ENCODE peak calls at places on chromosomes 2 and 18, in six cellular contexts. One of them, this sample, is unnamed.

GRCh38 chr2:197229509-197230458 is 80.8 kb downstream of the ANKRD44 start:
- DNase-seq in stomach: no peak
- DNase-seq in cardiac fibroblast: peak; percentile 71
- DNase-seq in DMS153: no peak
- DNase-seq in naive thymus-derived CD8-positive, alpha-beta T cell: no peak
- DNase-seq in SHP77: no peak
- DNase-seq in this sample: peak; percentile 17

GRCh38 chr2:169362346-169363026 is at the start of gene LRP2:
- DNase-seq in stomach: no peak
- DNase-seq in cardiac fibroblast: no peak
- DNase-seq in DMS153: no peak
- DNase-seq in naive thymus-derived CD8-positive, alpha-beta T cell: peak; percentile 30
- DNase-seq in SHP77: no peak
- DNase-seq in this sample: no peak

GRCh38 chr2:174836345-174836999 is 72.2 kb upstream of the CHRNA1 start:
- DNase-seq in stomach: no peak
- DNase-seq in cardiac fibroblast: peak; percentile 96
- DNase-seq in DMS153: no peak
- DNase-seq in naive thymus-derived CD8-positive, alpha-beta T cell: no peak
- DNase-seq in SHP77: no peak
- DNase-seq in this sample: peak; percentile 91

GRCh38 chr18:75221902-75222301 is 11.3 kb downstream of the TSHZ1 start:
- DNase-seq in stomach: no peak
- DNase-seq in cardiac fibroblast: no peak
- DNase-seq in DMS153: no peak
- DNase-seq in naive thymus-derived CD8-positive, alpha-beta T cell: no peak
- DNase-seq in SHP77: no peak
- DNase-seq in this sample: no peak

GRCh38 chr2:40130251-40130994 is 321.5 kb downstream of the SLC8A1 start:
- DNase-seq in stomach: peak; percentile 26
- DNase-seq in cardiac fibroblast: peak; percentile 28
- DNase-seq in DMS153: no peak
- DNase-seq in naive thymus-derived CD8-positive, alpha-beta T cell: no peak
- DNase-seq in SHP77: no peak
- DNase-seq in this sample: no peak

GRCh38 chr2:37892436-37893114 is 32.5 kb upstream of the RMDN2 start:
- DNase-seq in stomach: no peak
- DNase-seq in cardiac fibroblast: no peak
- DNase-seq in DMS153: no peak
- DNase-seq in naive thymus-derived CD8-positive, alpha-beta T cell: peak; percentile 27
- DNase-seq in SHP77: no peak
- DNase-seq in this sample: no peak

GRCh38 chr2:51103205-51103604 is 71.3 kb upstream of the NRXN1 start:
- DNase-seq in stomach: no peak
- DNase-seq in cardiac fibroblast: peak; percentile 54
- DNase-seq in DMS153: no peak
- DNase-seq in naive thymus-derived CD8-positive, alpha-beta T cell: no peak
- DNase-seq in SHP77: no peak
- DNase-seq in this sample: no peak

GRCh38 chr2:64482765-64483504 is 29.0 kb downstream of the LGALSL start:
- DNase-seq in stomach: peak; percentile 44
- DNase-seq in cardiac fibroblast: peak; percentile 51
- DNase-seq in DMS153: peak; percentile 59
- DNase-seq in naive thymus-derived CD8-positive, alpha-beta T cell: no peak
- DNase-seq in SHP77: no peak
- DNase-seq in this sample: no peak

GRCh38 chr2:127105656-127106456 is 1.1 kb downstream of the BIN1 start:
- DNase-seq in stomach: no peak
- DNase-seq in cardiac fibroblast: peak; percentile 41
- DNase-seq in DMS153: no peak
- DNase-seq in naive thymus-derived CD8-positive, alpha-beta T cell: no peak
- DNase-seq in SHP77: no peak
- DNase-seq in this sample: no peak

GRCh38 chr2:65731476-65731875 is 299.1 kb upstream of the SPRED2 start:
- DNase-seq in stomach: no peak
- DNase-seq in cardiac fibroblast: no peak
- DNase-seq in DMS153: no peak
- DNase-seq in naive thymus-derived CD8-positive, alpha-beta T cell: no peak
- DNase-seq in SHP77: no peak
- DNase-seq in this sample: no peak

GRCh38 chr2:36354816-36355156 is 792 bp upstream of the CRIM1 start:
- DNase-seq in stomach: no peak
- DNase-seq in cardiac fibroblast: peak; percentile 48
- DNase-seq in DMS153: no peak
- DNase-seq in naive thymus-derived CD8-positive, alpha-beta T cell: no peak
- DNase-seq in SHP77: no peak
- DNase-seq in this sample: no peak

GRCh38 chr2:60299179-60299578 is 254.3 kb downstream of the BCL11A start:
- DNase-seq in stomach: no peak
- DNase-seq in cardiac fibroblast: no peak
- DNase-seq in DMS153: peak; percentile 4
- DNase-seq in naive thymus-derived CD8-positive, alpha-beta T cell: no peak
- DNase-seq in SHP77: no peak
- DNase-seq in this sample: no peak

GRCh38 chr18:37535968-37536367 is 29.6 kb downstream of the CELF4 start:
- DNase-seq in stomach: no peak
- DNase-seq in cardiac fibroblast: peak; percentile 9
- DNase-seq in DMS153: no peak
- DNase-seq in naive thymus-derived CD8-positive, alpha-beta T cell: no peak
- DNase-seq in SHP77: no peak
- DNase-seq in this sample: no peak

GRCh38 chr2:119431155-119431975 is at the start of gene TMEM37:
- DNase-seq in stomach: peak; percentile 86
- DNase-seq in cardiac fibroblast: peak; percentile 64
- DNase-seq in DMS153: peak; percentile 66
- DNase-seq in naive thymus-derived CD8-positive, alpha-beta T cell: no peak
- DNase-seq in SHP77: no peak
- DNase-seq in this sample: no peak

GRCh38 chr2:17573085-17573805 is 32.7 kb downstream of the VSNL1 start:
- DNase-seq in stomach: no peak
- DNase-seq in cardiac fibroblast: peak; percentile 25
- DNase-seq in DMS153: no peak
- DNase-seq in naive thymus-derived CD8-positive, alpha-beta T cell: no peak
- DNase-seq in SHP77: no peak
- DNase-seq in this sample: no peak

GRCh38 chr2:152334701-152335015 is 316 bp upstream of the FMNL2 start:
- DNase-seq in stomach: no peak
- DNase-seq in cardiac fibroblast: no peak
- DNase-seq in DMS153: no peak
- DNase-seq in naive thymus-derived CD8-positive, alpha-beta T cell: no peak
- DNase-seq in SHP77: no peak
- DNase-seq in this sample: no peak

GRCh38 chr18:48826271-48826670 is 124.5 kb downstream of the SMAD7 start:
- DNase-seq in stomach: peak; percentile 5
- DNase-seq in cardiac fibroblast: no peak
- DNase-seq in DMS153: no peak
- DNase-seq in naive thymus-derived CD8-positive, alpha-beta T cell: no peak
- DNase-seq in SHP77: no peak
- DNase-seq in this sample: no peak

GRCh38 chr18:58392336-58393000 is 236.4 kb downstream of the ALPK2 start:
- DNase-seq in stomach: no peak
- DNase-seq in cardiac fibroblast: peak; percentile 49
- DNase-seq in DMS153: no peak
- DNase-seq in naive thymus-derived CD8-positive, alpha-beta T cell: no peak
- DNase-seq in SHP77: no peak
- DNase-seq in this sample: no peak

GRCh38 chr18:25057491-25058050 is 294.4 kb downstream of the ZNF521 start:
- DNase-seq in stomach: no peak
- DNase-seq in cardiac fibroblast: no peak
- DNase-seq in DMS153: no peak
- DNase-seq in naive thymus-derived CD8-positive, alpha-beta T cell: no peak
- DNase-seq in SHP77: no peak
- DNase-seq in this sample: no peak

This sample was measured in AG04449.